ENCODE peak calls at places on chromosomes 12 and 14, in ten cellular contexts. U is esophagus squamous epithelium; Q is suprapubic skin; E is AG04450; B is H7; A is DND-41; G is left ventricle myocardium inferior; I is GM12865; K is mesendoderm; W is effector memory CD4-positive, alpha-beta T cell. V is an unnamed sample.

GRCh38 chr14:100490252-100490651 is 97.0 kb downstream of the BEGAIN start:
- DNase-seq in W (no peak), K (no peak), A (no peak), U (no peak), G (no peak), I (no peak), Q (no peak), E (no peak), B (no peak), V (no peak)

GRCh38 chr14:100305446-100306255 is 593 bp downstream of the SLC25A29 start:
- DNase-seq in U (no peak), E (no peak), I (no peak), W (peak), A (peak), B (peak), K (peak), G (peak), Q (no peak), V (no peak)

GRCh38 chr12:120856980-120857379 is 47.2 kb downstream of the SPPL3 start:
- DNase-seq in Q (no peak), I (no peak), G (no peak), B (no peak), U (no peak), E (no peak), K (peak), W (no peak), A (no peak), V (no peak)

GRCh38 chr12:124949779-124950728 is 35.6 kb upstream of the UBC start:
- DNase-seq in B (no peak), I (no peak), K (no peak), G (no peak), U (no peak), E (no peak), Q (no peak), W (no peak), A (no peak), V (no peak)

GRCh38 chr14:102678394-102678793 is 85.9 kb downstream of the RCOR1 start:
- DNase-seq in B (no peak), U (no peak), I (no peak), W (no peak), A (no peak), E (no peak), K (no peak), G (no peak), Q (no peak), V (no peak)

GRCh38 chr12:127046467-127046866 is 1220.5 kb upstream of the TMEM132C start:
- DNase-seq in Q (no peak), B (no peak), U (no peak), G (no peak), K (no peak), A (no peak), W (no peak), I (no peak), E (no peak), V (no peak)

GRCh38 chr14:79638647-79639266 is 572.5 kb downstream of the DIO2 start:
- DNase-seq in I (no peak), B (no peak), E (no peak), K (no peak), G (no peak), U (no peak), W (no peak), A (no peak), Q (no peak), V (no peak)

GRCh38 chr12:68074294-68075027 is 85.1 kb downstream of the IFNG start:
- DNase-seq in E (no peak), B (no peak), U (no peak), G (no peak), W (no peak), I (no peak), A (no peak), Q (no peak), K (no peak), V (no peak)

GRCh38 chr12:56158926-56159461 is 835 bp downstream of the MYL6 start:
- DNase-seq in I (peak), Q (peak), E (peak), K (peak), G (peak), A (peak), B (peak), U (peak), W (no peak), V (no peak)

GRCh38 chr12:32650508-32650907 is 28.6 kb upstream of the DNM1L start:
- DNase-seq in B (no peak), K (peak), A (no peak), W (no peak), E (no peak), U (no peak), Q (no peak), I (no peak), G (no peak), V (no peak)

GRCh38 chr12:96457191-96457930 is 32.0 kb upstream of the CFAP54 start:
- DNase-seq in I (no peak), W (no peak), G (no peak), Q (no peak), E (no peak), B (no peak), K (peak), U (no peak), A (no peak), V (no peak)

DNA sequence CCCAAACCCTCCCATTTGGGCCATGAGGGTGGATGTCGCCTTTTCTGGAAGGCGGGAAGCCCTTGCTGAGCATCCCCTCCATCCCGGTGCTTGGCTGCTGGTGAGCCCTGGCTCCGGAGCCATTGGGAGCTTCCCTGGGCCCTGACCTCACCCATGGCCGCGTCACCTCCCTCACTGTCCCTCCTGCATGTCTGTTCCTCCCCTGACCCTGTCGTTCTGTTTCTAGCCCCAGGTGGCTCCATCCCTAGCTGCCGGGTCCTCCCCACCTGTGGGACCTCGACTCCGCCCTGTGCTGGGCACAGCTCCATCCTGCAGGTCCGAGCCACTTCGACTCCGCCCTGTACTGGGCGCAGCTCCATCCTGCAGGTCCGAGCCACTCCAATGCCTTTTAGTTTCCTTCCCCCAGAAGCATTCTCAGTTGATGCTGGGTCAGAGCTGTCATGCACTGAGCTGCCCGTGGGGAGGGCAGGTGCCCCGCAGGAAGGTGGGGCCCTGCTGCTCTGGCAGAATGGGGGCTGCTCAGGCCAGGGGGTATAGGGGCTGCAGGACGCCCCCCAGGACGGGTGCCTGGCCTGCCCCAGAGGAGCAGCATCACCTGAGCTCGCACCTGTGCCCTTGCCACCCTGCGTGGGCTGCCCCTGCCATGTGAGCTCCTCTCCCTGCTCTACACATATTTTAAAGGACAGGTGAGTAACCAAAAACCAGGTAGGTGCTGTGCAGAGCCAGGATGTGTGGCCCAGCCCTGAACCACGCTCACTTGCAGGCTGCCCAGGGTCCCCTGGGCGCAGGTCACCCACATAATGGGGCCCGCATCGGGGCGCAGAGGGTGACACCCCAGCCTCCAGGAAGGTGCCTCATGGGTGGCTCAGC is 19.0 kb downstream of the NOC4L start:
- DNase-seq in U (no peak), E (no peak), I (no peak), B (no peak), Q (no peak), K (no peak), W (no peak), G (peak), A (no peak), V (no peak)
- H3K4me3 ChIP-seq in U (no peak), E (peak), I (no peak), B (no peak), Q (peak), K (no peak), W (peak), G (peak), A (no peak), V (no peak)

DNA sequence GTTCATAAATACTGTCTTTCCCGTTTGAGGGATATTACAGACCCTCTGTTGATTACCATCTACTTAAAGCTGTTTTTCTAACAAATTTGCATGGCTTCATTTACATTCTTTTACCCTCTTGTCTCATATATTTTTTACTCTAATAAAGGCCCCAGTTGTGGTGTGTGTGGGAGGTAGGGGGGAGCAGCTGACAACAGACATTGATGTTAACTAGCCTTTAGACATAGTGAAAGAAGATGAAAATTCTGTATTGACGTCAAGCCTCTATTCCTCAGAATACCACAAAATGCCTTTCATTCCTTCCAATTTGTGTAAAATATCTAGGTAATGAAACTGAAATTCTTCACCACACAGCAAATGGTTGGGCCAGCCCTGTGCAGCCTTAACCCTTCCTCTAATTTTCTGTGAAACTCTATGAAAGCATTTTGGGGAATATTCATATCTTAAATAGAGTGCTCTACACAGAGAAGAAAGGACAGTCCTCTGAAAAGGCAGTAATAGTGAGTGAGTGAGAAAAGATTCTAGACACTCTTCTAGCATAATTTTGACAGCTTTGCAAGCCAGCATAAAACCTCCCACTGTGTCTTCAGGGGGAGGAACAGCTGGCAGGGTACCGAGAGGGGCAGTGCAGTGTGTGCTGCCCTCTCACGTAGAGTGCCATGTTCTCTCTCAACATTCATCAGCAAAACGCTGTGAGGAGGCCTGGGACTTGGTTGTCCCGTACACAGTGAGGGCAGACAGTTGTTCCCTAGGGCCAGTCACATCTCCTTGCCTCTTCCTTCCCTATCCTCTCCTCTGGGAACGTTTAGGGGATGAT is 20.1 kb upstream of the CERS5 start:
- DNase-seq in W (no peak), U (no peak), B (no peak), E (peak), G (no peak), K (no peak), A (no peak), I (peak), Q (no peak), V (peak)
- H3K4me3 ChIP-seq in W (no peak), U (no peak), B (no peak), E (no peak), G (no peak), K (no peak), A (no peak), I (no peak), Q (no peak), V (no peak)

GRCh38 chr12:19605720-19606119 is 166.4 kb downstream of the AEBP2 start:
- DNase-seq in K (no peak), A (no peak), G (no peak), Q (no peak), W (no peak), I (no peak), E (no peak), U (no peak), B (no peak), V (no peak)
- H3K4me3 ChIP-seq in K (no peak), A (no peak), G (no peak), Q (no peak), W (no peak), I (no peak), E (no peak), U (no peak), B (no peak), V (no peak)

GRCh38 chr12:122183588-122183940 is 641 bp downstream of the LRRC43 start:
- DNase-seq in I (no peak), U (no peak), E (no peak), K (no peak), G (no peak), W (no peak), B (peak), Q (no peak), A (no peak), V (no peak)

GRCh38 chr12:122185079-122185478 is 2.2 kb downstream of the LRRC43 start:
- DNase-seq in I (no peak), U (no peak), Q (no peak), B (no peak), W (no peak), K (no peak), G (no peak), A (no peak), E (no peak), V (no peak)

GRCh38 chr12:122185494-122186082 is 2.7 kb downstream of the LRRC43 start:
- DNase-seq in B (no peak), E (no peak), A (no peak), K (no peak), U (no peak), I (no peak), G (no peak), Q (no peak), W (no peak), V (no peak)

GRCh38 chr12:122184522-122184921 is 1.6 kb downstream of the LRRC43 start:
- DNase-seq in B (no peak), U (no peak), K (no peak), I (peak), Q (no peak), G (no peak), W (no peak), E (no peak), A (no peak), V (no peak)

GRCh38 chr12:122182887-122183587 is at the start of gene LRRC43:
- DNase-seq in U (no peak), Q (no peak), A (no peak), E (no peak), K (peak), I (no peak), B (peak), G (no peak), W (no peak), V (no peak)
- H3K4me3 ChIP-seq in U (peak), Q (peak), A (no peak), E (peak), K (peak), I (no peak), B (peak), G (peak), W (peak), V (peak)

GRCh38 chr12:118357327-118358007 is 15.2 kb downstream of the TAOK3 start:
- DNase-seq in K (no peak), W (no peak), E (no peak), I (peak), U (no peak), A (peak), G (no peak), Q (no peak), B (no peak), V (peak)
- H3K4me3 ChIP-seq in K (no peak), W (peak), E (no peak), I (peak), U (no peak), A (peak), G (peak), Q (no peak), B (no peak), V (peak)